ENCODE peak calls at places on chromosomes 12 and 14, in eight cellular contexts. L, R, T, P, Y, A, S and N are unnamed samples.

GRCh38 chr14:105059035-105059916 is 6.0 kb downstream of the GPR132 start:
- DNase-seq in L (no peak), R (no peak), T (peak), P (no peak), Y (peak), A (no peak), S (no peak), N (no peak)

GRCh38 chr14:83260751-83261150 is 1727.1 kb upstream of the SEL1L start:
- DNase-seq in L (no peak), R (no peak), T (no peak), P (no peak), Y (no peak), A (no peak), S (no peak), N (no peak)

GRCh38 chr12:78403136-78403535 is 461.4 kb upstream of the SYT1 start:
- DNase-seq in L (peak), R (no peak), T (no peak), P (no peak), Y (peak), A (no peak), S (no peak), N (no peak)

GRCh38 chr14:101876539-101876938 is 87.8 kb upstream of the DYNC1H1 start:
- DNase-seq in L (no peak), R (no peak), T (no peak), P (peak), Y (peak), A (peak), S (peak), N (peak)

GRCh38 chr12:57381693-57382220 is 49.1 kb downstream of the R3HDM2 start:
- DNase-seq in L (no peak), R (no peak), T (no peak), P (no peak), Y (peak), A (no peak), S (no peak), N (no peak)

GRCh38 chr14:66758031-66758613 is 250.2 kb downstream of the GPHN start:
- DNase-seq in L (peak), R (no peak), T (peak), P (no peak), Y (no peak), A (no peak), S (no peak), N (no peak)

GRCh38 chr14:104285483-104285790 is 147.1 kb downstream of the KIF26A start:
- DNase-seq in L (no peak), R (no peak), T (no peak), P (no peak), Y (no peak), A (peak), S (no peak), N (no peak)

GRCh38 chr12:55885113-55885512 is 42.4 kb upstream of the MMP19 start:
- DNase-seq in L (no peak), R (no peak), T (no peak), P (no peak), Y (peak), A (no peak), S (no peak), N (no peak)

GRCh38 chr14:55580401-55581010 is 499 bp downstream of the KTN1 start:
- DNase-seq in L (peak), R (peak), T (peak), P (peak), Y (no peak), A (peak), S (peak), N (peak)

GRCh38 chr14:33061667-33062325 is 123.1 kb downstream of the NPAS3 start:
- DNase-seq in L (peak), R (no peak), T (peak), P (no peak), Y (no peak), A (no peak), S (no peak), N (no peak)

GRCh38 chr14:36313898-36314297 is 6.5 kb downstream of the MBIP start:
- DNase-seq in L (peak), R (no peak), T (no peak), P (no peak), Y (no peak), A (no peak), S (no peak), N (no peak)

GRCh38 chr14:30928462-30928861 is 54.1 kb downstream of the COCH start:
- DNase-seq in L (no peak), R (no peak), T (no peak), P (no peak), Y (no peak), A (no peak), S (no peak), N (no peak)

GRCh38 chr12:4214912-4215861 is 58.4 kb upstream of the CCND2 start:
- DNase-seq in L (no peak), R (no peak), T (no peak), P (no peak), Y (no peak), A (peak), S (peak), N (peak)

GRCh38 chr12:98456583-98457573 is 58.5 kb upstream of the TMPO start:
- DNase-seq in L (no peak), R (no peak), T (peak), P (no peak), Y (peak), A (no peak), S (peak), N (no peak)

GRCh38 chr14:54651018-54651351 is 84.1 kb downstream of the SAMD4A start:
- DNase-seq in L (no peak), R (no peak), T (no peak), P (no peak), Y (no peak), A (no peak), S (no peak), N (no peak)

GRCh38 chr12:21301-22189 is 45.0 kb upstream of the IQSEC3 start:
- DNase-seq in L (peak), R (peak), T (no peak), P (no peak), Y (no peak), A (no peak), S (no peak), N (no peak)

GRCh38 chr14:80003138-80003537 is 208.2 kb downstream of the DIO2 start:
- DNase-seq in L (peak), R (no peak), T (no peak), P (no peak), Y (peak), A (no peak), S (no peak), N (no peak)

GRCh38 chr12:106051853-106052531 is 86.8 kb downstream of the NUAK1 start:
- DNase-seq in L (no peak), R (no peak), T (no peak), P (no peak), Y (no peak), A (no peak), S (no peak), N (no peak)

GRCh38 chr12:48351022-48351708 is 446 bp upstream of the ZNF641 start:
- DNase-seq in L (peak), R (peak), T (no peak), P (no peak), Y (peak), A (peak), S (no peak), N (no peak)

GRCh38 chr14:96797943-96798349 is 764 bp downstream of the VRK1 start:
- DNase-seq in L (no peak), R (no peak), T (no peak), P (no peak), Y (no peak), A (no peak), S (no peak), N (no peak)

GRCh38 chr14:55221186-55221585 is 29.8 kb upstream of the DLGAP5 start:
- DNase-seq in L (peak), R (no peak), T (no peak), P (no peak), Y (peak), A (no peak), S (no peak), N (no peak)

GRCh38 chr14:105931808-105932483 is 405.6 kb downstream of the TMEM121 start:
- DNase-seq in L (peak), R (peak), T (no peak), P (no peak), Y (no peak), A (no peak), S (no peak), N (no peak)

GRCh38 chr12:48681416-48681737 is 661 bp downstream of the KANSL2 start:
- DNase-seq in L (peak), R (no peak), T (no peak), P (no peak), Y (peak), A (no peak), S (no peak), N (no peak)

DNA sequence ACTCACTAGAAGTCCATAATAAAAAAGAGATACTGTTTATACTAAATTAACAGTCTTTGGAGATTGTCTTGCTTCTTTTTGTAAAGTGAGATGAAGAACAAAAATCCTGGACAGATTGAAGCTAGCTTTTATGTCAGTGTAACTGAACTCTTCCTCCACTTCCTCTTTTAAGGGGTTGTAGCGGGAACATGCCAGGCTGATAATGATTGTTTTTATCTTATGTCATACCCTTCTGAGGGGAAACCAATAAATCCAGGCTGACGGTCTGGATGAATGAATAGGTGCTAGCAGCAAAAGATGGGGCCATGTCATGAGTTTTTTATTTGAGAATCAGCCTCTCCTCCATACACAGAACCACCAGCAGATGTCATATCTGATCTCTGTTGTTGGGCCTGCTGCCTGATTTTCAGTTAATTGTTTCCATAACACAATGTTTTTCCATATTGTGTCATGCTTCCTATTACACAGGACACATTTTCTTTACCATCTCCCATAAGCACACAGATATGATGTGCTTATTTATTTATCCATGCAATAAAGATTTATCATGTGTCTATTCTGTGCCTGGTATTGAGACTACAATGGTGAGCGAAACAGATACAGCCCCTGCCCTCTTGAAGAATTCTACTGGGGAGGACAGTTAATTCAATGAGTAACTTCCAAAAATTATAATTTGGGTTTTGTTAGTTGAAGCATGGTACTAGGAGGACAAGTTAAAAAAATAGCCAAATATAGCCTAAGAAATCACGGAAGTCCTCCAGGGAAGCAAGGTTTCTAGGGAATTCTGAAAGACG is 33.5 kb upstream of the CRY1 start:
- DNase-seq in L (peak), R (no peak), T (no peak), P (no peak), Y (peak), A (no peak), S (no peak), N (no peak)
- TF ChIP-seq CTCF in L (peak), R (no peak), T (peak), P (peak), Y (peak), A (no peak), S (no peak), N (no peak)

GRCh38 chr12:12336511-12336910 is 13.5 kb downstream of the MANSC1 start:
- DNase-seq in L (no peak), R (peak), T (no peak), P (no peak), Y (no peak), A (no peak), S (no peak), N (no peak)

GRCh38 chr12:12333980-12334709 is 15.9 kb downstream of the MANSC1 start:
- DNase-seq in L (peak), R (no peak), T (peak), P (peak), Y (peak), A (no peak), S (peak), N (peak)

GRCh38 chr12:12333407-12333831 is 16.6 kb downstream of the MANSC1 start:
- DNase-seq in L (peak), R (no peak), T (no peak), P (no peak), Y (no peak), A (no peak), S (no peak), N (no peak)

GRCh38 chr12:12336049-12336411 is 14.0 kb downstream of the MANSC1 start:
- DNase-seq in L (no peak), R (peak), T (no peak), P (no peak), Y (no peak), A (no peak), S (no peak), N (no peak)

GRCh38 chr12:12334710-12335040 is 15.4 kb downstream of the MANSC1 start:
- DNase-seq in L (no peak), R (peak), T (no peak), P (no peak), Y (no peak), A (no peak), S (no peak), N (no peak)
- TF ChIP-seq CTCF in L (peak), R (peak), T (peak), P (peak), Y (no peak), A (no peak), S (peak), N (no peak)

GRCh38 chr12:54372113-54372806 is 8.0 kb upstream of the GPR84 start:
- DNase-seq in L (no peak), R (no peak), T (no peak), P (no peak), Y (no peak), A (no peak), S (no peak), N (no peak)

GRCh38 chr12:54368709-54369596 is 4.7 kb upstream of the GPR84 start:
- DNase-seq in L (peak), R (peak), T (peak), P (peak), Y (peak), A (peak), S (peak), N (peak)

GRCh38 chr12:54369597-54370217 is 5.4 kb upstream of the GPR84 start:
- DNase-seq in L (no peak), R (no peak), T (no peak), P (no peak), Y (no peak), A (no peak), S (no peak), N (no peak)

GRCh38 chr12:54371328-54372112 is 7.2 kb upstream of the GPR84 start:
- DNase-seq in L (no peak), R (no peak), T (no peak), P (no peak), Y (no peak), A (peak), S (peak), N (no peak)

DNA sequence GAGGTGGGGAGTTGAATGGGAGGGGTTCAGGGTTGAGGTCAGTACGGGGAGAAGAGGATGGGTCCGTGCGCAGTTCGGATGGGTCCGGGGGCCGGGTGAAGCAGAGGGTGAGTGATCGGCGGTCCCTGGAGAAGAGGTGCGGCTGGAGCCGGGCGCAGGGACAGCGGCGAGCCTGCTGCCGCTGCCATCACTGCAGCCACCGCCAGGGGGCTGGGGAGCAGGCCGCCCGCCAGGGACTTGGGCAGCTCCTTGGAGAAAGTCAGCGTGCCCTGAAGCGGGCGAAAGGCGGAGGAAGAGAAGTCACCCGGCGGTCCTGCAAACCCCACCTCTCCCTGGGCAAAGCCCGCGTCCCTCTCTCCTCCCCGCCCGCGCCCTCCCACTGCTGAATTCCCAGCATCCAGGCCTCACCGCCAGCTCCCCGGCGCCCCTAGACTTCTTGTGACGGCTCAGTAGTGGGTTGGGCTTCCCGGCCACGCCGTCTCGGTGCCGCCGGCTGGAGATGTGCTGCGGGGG is 6.0 kb upstream of the GPR84 start:
- DNase-seq in L (peak), R (peak), T (peak), P (no peak), Y (peak), A (peak), S (peak), N (peak)
- TF ChIP-seq CTCF in L (peak), R (peak), T (peak), P (no peak), Y (peak), A (peak), S (peak), N (no peak)

GRCh38 chr12:104667139-104667538 is 210.4 kb downstream of the CHST11 start:
- DNase-seq in L (no peak), R (no peak), T (no peak), P (no peak), Y (peak), A (peak), S (no peak), N (no peak)

GRCh38 chr12:104668274-104668718 is 211.5 kb downstream of the CHST11 start:
- DNase-seq in L (no peak), R (no peak), T (no peak), P (no peak), Y (no peak), A (no peak), S (peak), N (no peak)

GRCh38 chr12:104669851-104670337 is 213.1 kb downstream of the CHST11 start:
- DNase-seq in L (no peak), R (no peak), T (no peak), P (no peak), Y (peak), A (peak), S (peak), N (peak)

GRCh38 chr12:104670439-104671406 is 214.0 kb downstream of the CHST11 start:
- DNase-seq in L (no peak), R (no peak), T (no peak), P (no peak), Y (no peak), A (no peak), S (no peak), N (no peak)

DNA sequence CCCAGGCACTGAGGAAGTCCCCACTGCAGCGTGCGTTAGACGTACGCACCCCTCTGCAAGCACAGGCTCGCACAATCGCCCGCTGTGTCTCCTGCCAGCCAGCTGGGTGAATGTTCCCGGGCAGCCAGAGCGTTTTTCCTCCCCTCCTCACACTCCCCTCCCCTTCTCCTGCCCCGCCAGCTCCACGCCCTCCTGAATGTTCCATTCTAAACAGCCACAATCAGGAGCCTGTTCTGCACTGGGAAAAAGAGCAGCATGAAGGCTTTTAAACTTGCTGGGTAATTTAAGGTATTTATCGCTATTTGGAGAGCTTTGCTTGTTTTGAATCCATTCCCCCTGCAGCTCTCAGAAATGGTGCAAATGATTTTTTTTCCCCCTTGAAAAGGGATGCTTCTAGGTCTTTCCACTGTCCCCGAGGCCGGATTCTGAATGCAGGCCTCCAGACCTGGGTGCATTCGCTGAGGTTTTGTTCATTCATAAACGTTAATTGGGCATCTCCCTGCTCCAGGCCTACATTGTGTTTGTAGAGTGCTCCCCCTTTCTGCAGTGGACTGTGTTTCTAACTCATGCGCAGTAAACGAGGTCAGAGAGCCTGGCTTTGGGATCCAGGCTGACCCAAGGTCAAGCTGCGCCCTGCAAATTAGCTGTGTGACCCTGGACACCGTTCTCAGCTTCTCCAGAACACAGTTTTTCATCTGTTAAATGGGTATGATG is 212.5 kb downstream of the CHST11 start:
- DNase-seq in L (peak), R (no peak), T (peak), P (no peak), Y (no peak), A (peak), S (peak), N (no peak)
- TF ChIP-seq CTCF in L (no peak), R (no peak), T (peak), P (no peak), Y (peak), A (no peak), S (no peak), N (no peak)

GRCh38 chr14:58641509-58641908 is 3.7 kb downstream of the DACT1 start:
- DNase-seq in L (peak), R (no peak), T (no peak), P (no peak), Y (no peak), A (no peak), S (no peak), N (no peak)
- TF ChIP-seq CTCF in L (peak), R (no peak), T (peak), P (no peak), Y (peak), A (no peak), S (no peak), N (no peak)

DNA sequence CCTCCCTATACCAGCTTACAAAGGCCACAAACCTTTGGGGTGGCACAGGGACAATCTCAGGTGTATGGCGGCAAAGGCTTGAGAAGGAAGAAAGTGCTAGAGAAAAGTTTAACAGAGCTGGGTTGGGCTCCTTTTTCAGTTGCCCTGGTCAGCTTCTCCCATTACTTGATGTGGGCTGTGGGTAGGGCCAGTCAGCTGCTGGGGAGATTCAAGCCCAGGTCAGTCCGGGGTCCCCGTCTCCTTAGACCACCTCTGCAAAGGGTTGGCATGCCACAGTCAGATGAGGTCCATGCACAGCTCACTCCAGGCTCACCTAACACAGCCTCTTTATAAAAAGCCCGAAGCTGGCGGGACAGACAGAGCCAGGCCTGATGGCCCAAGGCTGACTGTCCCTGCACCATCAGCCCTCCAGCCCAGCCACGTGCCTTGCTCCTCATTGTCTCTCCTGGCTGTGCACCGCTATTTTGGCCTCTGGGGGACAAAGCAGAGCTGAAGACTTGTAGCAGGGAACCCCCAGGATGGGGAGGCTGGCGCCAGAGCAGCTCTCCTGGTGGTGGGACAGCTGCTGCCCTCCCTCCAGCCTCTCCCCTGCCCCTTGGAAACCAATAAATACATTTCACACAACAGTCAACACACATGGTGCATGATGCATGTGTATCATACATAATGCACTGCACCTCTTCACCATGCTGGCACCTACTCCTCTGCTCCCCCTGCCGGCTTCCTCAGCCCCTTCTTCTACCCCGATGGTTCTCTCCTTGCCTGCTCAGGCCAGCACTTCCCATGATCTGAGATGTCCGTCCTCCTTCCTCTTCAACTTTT is 61.7 kb upstream of the DDX11 start:
- DNase-seq in L (no peak), R (peak), T (no peak), P (no peak), Y (no peak), A (peak), S (no peak), N (no peak)
- TF ChIP-seq CTCF in L (no peak), R (no peak), T (peak), P (no peak), Y (no peak), A (no peak), S (no peak), N (no peak)

GRCh38 chr12:74903522-74903921 is 306.1 kb downstream of the KCNC2 start:
- DNase-seq in L (peak), R (no peak), T (peak), P (no peak), Y (peak), A (no peak), S (no peak), N (no peak)
- TF ChIP-seq CTCF in L (peak), R (no peak), T (peak), P (no peak), Y (peak), A (no peak), S (no peak), N (no peak)

GRCh38 chr12:69925291-69925690 is 100.3 kb downstream of the MYRFL start:
- DNase-seq in L (no peak), R (no peak), T (no peak), P (no peak), Y (no peak), A (no peak), S (no peak), N (no peak)
- TF ChIP-seq CTCF in L (no peak), R (no peak), T (no peak), P (no peak), Y (no peak), A (no peak), S (no peak), N (no peak)